ENCODE peak calls at places on chromosomes 5 and 9, in five cellular contexts. I, M, D, Y and T are unnamed samples.

GRCh38 chr9:88322906-88323566 is 65.2 kb upstream of the SPIN1 start:
- DNase-seq in I (no peak), M (peak), Y (peak), D (peak), T (peak)

GRCh38 chr9:110180713-110181434 is 27.1 kb downstream of the C9orf152 start:
- DNase-seq in M (no peak), D (no peak), Y (no peak), I (no peak), T (no peak)

GRCh38 chr5:41196197-41196596 is 17.1 kb downstream of the C6 start:
- DNase-seq in M (no peak), Y (no peak), D (no peak), I (no peak), T (no peak)

GRCh38 chr9:21964925-21965385 is 29.2 kb downstream of the CDKN2A start:
- DNase-seq in M (no peak), Y (peak), I (no peak), D (peak), T (peak)

GRCh38 chr9:6014668-6015270 is 655 bp downstream of the RANBP6 start:
- DNase-seq in I (no peak), Y (peak), D (peak), M (no peak), T (no peak)

GRCh38 chr5:9596833-9597232 is 33.3 kb downstream of the TAS2R1 start:
- DNase-seq in Y (no peak), D (no peak), I (no peak), M (no peak), T (no peak)

GRCh38 chr5:148384389-148384756 is 615 bp downstream of the FBXO38 start:
- DNase-seq in Y (no peak), M (no peak), D (no peak), I (no peak), T (no peak)

GRCh38 chr5:40480392-40480791 is 199.3 kb upstream of the PTGER4 start:
- DNase-seq in M (no peak), Y (no peak), D (peak), I (no peak), T (no peak)

GRCh38 chr5:69268899-69269298 is 34.2 kb downstream of the CDK7 start:
- DNase-seq in D (no peak), M (no peak), I (no peak), Y (no peak), T (no peak)

GRCh38 chr9:135087489-135087791 is at the start of gene OLFM1:
- DNase-seq in D (peak), Y (no peak), M (no peak), I (no peak), T (peak)